ENCODE peak calls at places on chromosomes 1 and 21, in six cellular contexts. X is astrocyte; H is AG09309; L is stimulated activated CD4-positive, alpha-beta T cell treated with anti-CD3 and anti-CD28 coated beads, Interleukin-1b, Interleukin-23, amount 100 ng/mL, for 24 hours; Q is iPS-NIHi11; V is ELR. S is an unnamed sample.

GRCh38 chr1:77876884-77877283 is 11.5 kb upstream of the NEXN start:
- DNase-seq in X (peak), H (no peak), L (no peak), Q (no peak), V (peak), S (no peak)

GRCh38 chr1:217343907-217344306 is 287.0 kb downstream of the GPATCH2 start:
- DNase-seq in X (no peak), H (no peak), L (no peak), Q (peak), V (no peak), S (no peak)

GRCh38 chr1:44919387-44919786 is 67.0 kb downstream of the EIF2B3 start:
- DNase-seq in X (no peak), H (no peak), L (no peak), Q (no peak), V (no peak), S (no peak)

GRCh38 chr1:160658162-160658955 is 11.5 kb upstream of the SLAMF1 start:
- DNase-seq in X (no peak), H (no peak), L (no peak), Q (no peak), V (no peak), S (no peak)

GRCh38 chr1:23198373-23198772 is 18.9 kb downstream of the HTR1D start:
- DNase-seq in X (peak), H (peak), L (no peak), Q (no peak), V (peak), S (peak)

GRCh38 chr1:208520700-208521099 is 276.5 kb upstream of the PLXNA2 start:
- DNase-seq in X (no peak), H (no peak), L (no peak), Q (no peak), V (peak), S (no peak)

GRCh38 chr1:103265551-103265950 is 157.2 kb upstream of the COL11A1 start:
- DNase-seq in X (peak), H (no peak), L (no peak), Q (peak), V (peak), S (no peak)

GRCh38 chr1:55311057-55311631 is 96.0 kb upstream of the USP24 start:
- DNase-seq in X (peak), H (no peak), L (no peak), Q (no peak), V (peak), S (no peak)

GRCh38 chr1:34929497-34929852 is at the start of gene DLGAP3:
- DNase-seq in X (no peak), H (no peak), L (no peak), Q (peak), V (no peak), S (no peak)

GRCh38 chr1:41739061-41739955 is 179.4 kb downstream of the HIVEP3 start:
- DNase-seq in X (no peak), H (no peak), L (peak), Q (no peak), V (peak), S (peak)

GRCh38 chr1:95407864-95408291 is 173.9 kb downstream of the RWDD3 start:
- DNase-seq in X (no peak), H (no peak), L (no peak), Q (peak), V (no peak), S (no peak)

GRCh38 chr1:26582053-26582835 is 52.7 kb downstream of the RPS6KA1 start:
- DNase-seq in X (no peak), H (no peak), L (no peak), Q (no peak), V (peak), S (no peak)

GRCh38 chr1:185974367-185974766 is 240.2 kb downstream of the HMCN1 start:
- DNase-seq in X (no peak), H (no peak), L (no peak), Q (no peak), V (no peak), S (no peak)

GRCh38 chr1:103948526-103948925 is 198.8 kb downstream of the AMY1C start:
- DNase-seq in X (no peak), H (no peak), L (no peak), Q (no peak), V (peak), S (no peak)

GRCh38 chr21:14862794-14863720 is 201.7 kb downstream of the NRIP1 start:
- DNase-seq in X (no peak), H (no peak), L (no peak), Q (no peak), V (peak), S (no peak)

GRCh38 chr1:98355656-98356384 is 305.7 kb upstream of the SNX7 start:
- DNase-seq in X (no peak), H (no peak), L (no peak), Q (no peak), V (peak), S (no peak)

GRCh38 chr1:156844102-156844501 is 14.8 kb downstream of the INSRR start:
- DNase-seq in X (no peak), H (no peak), L (no peak), Q (no peak), V (no peak), S (no peak)

GRCh38 chr1:112904071-112904830 is 51.7 kb downstream of the SLC16A1 start:
- DNase-seq in X (peak), H (peak), L (peak), Q (no peak), V (peak), S (peak)

GRCh38 chr1:158089476-158089875 is 91.2 kb upstream of the CD1D start:
- DNase-seq in X (no peak), H (no peak), L (no peak), Q (no peak), V (no peak), S (no peak)

GRCh38 chr1:116870322-116870721 is 39.4 kb upstream of the PTGFRN start:
- DNase-seq in X (no peak), H (no peak), L (no peak), Q (no peak), V (no peak), S (no peak)

GRCh38 chr1:172120381-172120780 is 279.1 kb downstream of the DNM3 start:
- DNase-seq in X (no peak), H (no peak), L (no peak), Q (no peak), V (no peak), S (no peak)

GRCh38 chr1:163072658-163073057 is 3.5 kb downstream of the RGS4 start:
- DNase-seq in X (peak), H (no peak), L (no peak), Q (no peak), V (peak), S (no peak)

GRCh38 chr1:227736814-227737432 is 1.7 kb downstream of the SNAP47 start:
- DNase-seq in X (no peak), H (no peak), L (no peak), Q (no peak), V (no peak), S (no peak)

GRCh38 chr1:53656062-53656915 is 82.7 kb downstream of the GLIS1 start:
- DNase-seq in X (peak), H (peak), L (no peak), Q (no peak), V (peak), S (peak)

GRCh38 chr1:244341455-244342450 is 110.0 kb downstream of the ADSS2 start:
- DNase-seq in X (peak), H (no peak), L (no peak), Q (peak), V (peak), S (no peak)

GRCh38 chr21:42479582-42479981 is 16.4 kb downstream of the RSPH1 start:
- DNase-seq in X (no peak), H (no peak), L (no peak), Q (no peak), V (no peak), S (no peak)

GRCh38 chr1:31410871-31411270 is 2.1 kb upstream of the SERINC2 start:
- DNase-seq in X (no peak), H (no peak), L (no peak), Q (no peak), V (peak), S (no peak)

GRCh38 chr1:170741678-170742077 is 77.7 kb downstream of the PRRX1 start:
- DNase-seq in X (no peak), H (no peak), L (no peak), Q (no peak), V (no peak), S (no peak)

GRCh38 chr1:108881369-108881768 is 4.6 kb downstream of the GPSM2 start:
- DNase-seq in X (peak), H (no peak), L (no peak), Q (no peak), V (peak), S (no peak)

GRCh38 chr1:225816643-225817538 is 7.0 kb downstream of the EPHX1 start:
- DNase-seq in X (no peak), H (no peak), L (no peak), Q (no peak), V (no peak), S (no peak)

S was measured in AG04450.